ENCODE peak calls at places on chromosomes 11 and 22, in nine cellular contexts. W, B, O, Y, J, R, K, T and F are unnamed samples.

GRCh38 chr11:15815246-15816209 is 540.8 kb downstream of the SOX6 start:
- DNase-seq in R (no peak), B (no peak), Y (no peak), W (no peak), O (no peak), T (no peak), J (no peak), K (no peak), F (no peak)

GRCh38 chr22:30193031-30193794 is 53.3 kb downstream of the LIF start:
- DNase-seq in T (no peak), R (no peak), Y (no peak), W (no peak), K (no peak), J (no peak), B (no peak), O (no peak), F (no peak)

GRCh38 chr22:43300891-43301676 is 42.1 kb downstream of the SCUBE1 start:
- DNase-seq in W (no peak), B (no peak), Y (no peak), O (no peak), T (no peak), J (no peak), R (no peak), K (peak; percentile 85), F (no peak)

GRCh38 chr22:29621761-29622526 is 18.5 kb downstream of the NF2 start:
- DNase-seq in K (no peak), Y (no peak), O (peak; percentile 69), B (no peak), T (peak; percentile 74), R (peak; percentile 99), W (no peak), J (no peak), F (no peak)

GRCh38 chr11:1051356-1052132 is 15.0 kb upstream of the MUC6 start:
- DNase-seq in O (no peak), K (peak; percentile 64), W (no peak), T (no peak), J (no peak), Y (no peak), R (no peak), B (no peak), F (peak; percentile 66)

GRCh38 chr11:64356498-64357411 is 2.2 kb upstream of the RPS6KA4 start:
- DNase-seq in T (peak; percentile 58), Y (peak; percentile 65), J (peak; percentile 87), K (peak; percentile 74), O (peak; percentile 88), W (peak; percentile 28), B (peak; percentile 93), R (peak; percentile 52), F (no peak)

GRCh38 chr11:19938051-19938856 is 222.0 kb downstream of the DBX1 start:
- DNase-seq in O (peak; percentile 69), T (peak; percentile 74), B (no peak), J (peak; percentile 81), Y (peak; percentile 41), R (peak; percentile 57), K (no peak), W (peak; percentile 36), F (no peak)

GRCh38 chr11:92332986-92333385 is 108.4 kb downstream of the FAT3 start:
- DNase-seq in B (no peak), O (no peak), J (no peak), K (no peak), R (peak; percentile 88), T (peak; percentile 77), Y (no peak), W (no peak), F (no peak)

GRCh38 chr11:85123752-85124231 is 503.4 kb downstream of the DLG2 start:
- DNase-seq in J (no peak), K (no peak), B (no peak), Y (peak; percentile 29), T (no peak), W (no peak), O (no peak), R (no peak), F (no peak)

GRCh38 chr22:49649166-49649565 is 178.5 kb downstream of the BRD1 start:
- DNase-seq in Y (no peak), O (no peak), R (no peak), W (no peak), J (no peak), B (no peak), K (no peak), T (no peak), F (no peak)

GRCh38 chr11:110971110-110971509 is 258.9 kb upstream of the ARHGAP20 start:
- DNase-seq in Y (no peak), B (no peak), R (peak; percentile 69), W (no peak), T (peak; percentile 31), O (no peak), K (no peak), J (no peak), F (no peak)

GRCh38 chr11:2169626-2170570 is 1.7 kb downstream of the TH start:
- DNase-seq in T (no peak), R (no peak), O (no peak), K (no peak), W (no peak), Y (no peak), B (no peak), J (no peak), F (no peak)

GRCh38 chr11:4714300-4714699 is 9.7 kb downstream of the MMP26 start:
- DNase-seq in W (no peak), B (no peak), T (no peak), K (no peak), Y (no peak), J (no peak), R (no peak), O (no peak), F (no peak)

GRCh38 chr22:43921361-43921760 is 2.2 kb upstream of the PNPLA3 start:
- DNase-seq in O (no peak), R (peak; percentile 92), T (peak; percentile 85), J (no peak), K (no peak), Y (no peak), B (no peak), W (no peak), F (no peak)

GRCh38 chr11:27041141-27041869 is 690 bp downstream of the BBOX1 start:
- DNase-seq in K (no peak), T (no peak), R (no peak), O (no peak), B (no peak), J (no peak), Y (no peak), W (no peak), F (no peak)

GRCh38 chr11:78339945-78340344 is 77.7 kb downstream of the GAB2 start:
- DNase-seq in W (no peak), B (no peak), K (no peak), O (no peak), Y (no peak), R (no peak), J (no peak), T (no peak), F (no peak)

GRCh38 chr22:42294034-42294985 is 23.9 kb upstream of the TCF20 start:
- DNase-seq in R (peak; percentile 31), T (peak; percentile 88), J (peak; percentile 93), W (peak; percentile 54), Y (peak; percentile 38), K (no peak), O (no peak), B (no peak), F (no peak)

GRCh38 chr11:121727942-121728341 is 275.2 kb upstream of the SORL1-AS1 start:
- DNase-seq in O (no peak), K (no peak), R (no peak), W (no peak), T (no peak), B (no peak), J (no peak), Y (no peak), F (no peak)

GRCh38 chr22:33579448-33580093 is 340.7 kb downstream of the LARGE1 start:
- DNase-seq in O (peak; percentile 41), T (peak; percentile 84), B (no peak), Y (peak; percentile 55), W (peak; percentile 53), J (peak; percentile 75), R (peak; percentile 2), K (peak; percentile 74), F (no peak)

GRCh38 chr11:36748856-36749255 is 150.8 kb upstream of the RAG2 start:
- DNase-seq in B (no peak), R (no peak), K (no peak), Y (no peak), T (no peak), O (no peak), W (no peak), J (no peak), F (no peak)

GRCh38 chr11:72511393-72512047 is 77.2 kb upstream of the CLPB start:
- DNase-seq in W (no peak), O (no peak), T (no peak), R (peak; percentile 4), B (no peak), K (no peak), J (no peak), Y (no peak), F (no peak)

GRCh38 chr22:47213571-47214230 is 451.3 kb downstream of the TBC1D22A start:
- DNase-seq in Y (peak; percentile 59), T (peak; percentile 77), B (no peak), J (peak; percentile 54), K (no peak), R (no peak), O (peak; percentile 28), W (peak; percentile 56), F (peak; percentile 31)

GRCh38 chr11:843818-844692 is 1.4 kb downstream of the TSPAN4 start:
- DNase-seq in T (peak; percentile 94), R (peak; percentile 98), O (peak; percentile 86), Y (peak; percentile 44), W (no peak), K (peak; percentile 98), B (no peak), J (peak; percentile 74), F (peak; percentile 99)

GRCh38 chr11:73218106-73218829 is at the start of gene P2RY2:
- DNase-seq in W (peak; percentile 27), R (peak; percentile 55), T (peak; percentile 72), O (peak; percentile 82), K (peak; percentile 91), B (peak; percentile 85), Y (peak; percentile 88), J (peak; percentile 91), F (peak; percentile 90)

GRCh38 chr22:34236527-34236926 is 316.3 kb upstream of the LARGE1 start:
- DNase-seq in O (no peak), W (no peak), B (no peak), K (no peak), Y (peak; percentile 38), R (no peak), J (no peak), T (no peak), F (no peak)

GRCh38 chr22:47063071-47063509 is 300.6 kb downstream of the TBC1D22A start:
- DNase-seq in O (no peak), B (peak; percentile 74), R (no peak), J (no peak), K (no peak), T (no peak), W (no peak), Y (no peak), F (peak; percentile 76)

GRCh38 chr11:30479899-30480298 is 106.3 kb downstream of the MPPED2 start:
- DNase-seq in B (no peak), O (no peak), K (no peak), T (no peak), R (no peak), W (no peak), J (no peak), Y (no peak), F (no peak)

GRCh38 chr11:34850339-34850738 is 65.8 kb downstream of the APIP start:
- DNase-seq in W (no peak), O (no peak), K (no peak), T (no peak), R (no peak), J (no peak), Y (no peak), B (no peak), F (no peak)

GRCh38 chr11:7977251-7977917 is 9.8 kb upstream of the EIF3F start:
- DNase-seq in O (no peak), Y (no peak), W (no peak), T (peak; percentile 64), B (no peak), K (no peak), J (no peak), R (peak; percentile 95), F (no peak)

GRCh38 chr11:73950869-73951710 is at the start of gene DNAJB13:
- DNase-seq in K (peak; percentile 70), O (peak; percentile 88), W (peak; percentile 42), J (peak; percentile 90), B (no peak), Y (peak; percentile 67), R (peak; percentile 50), T (peak; percentile 60), F (peak; percentile 75)

GRCh38 chr11:32297629-32298028 is 137.7 kb downstream of the WT1 start:
- DNase-seq in T (peak; percentile 72), W (no peak), K (no peak), Y (peak; percentile 12), B (no peak), O (peak; percentile 57), R (peak; percentile 41), J (peak; percentile 10), F (no peak)